ENCODE peak calls at places on chromosomes 11 and 22, in five cellular contexts. V, O, D, Z and E are unnamed samples.

GRCh38 chr11:129090056-129090455 is 102.1 kb downstream of the ARHGAP32 start:
- DNase-seq in V (no peak), O (no peak), D (no peak), Z (peak; percentile 27), E (no peak)

GRCh38 chr11:13035711-13036110 is 26.6 kb downstream of the RASSF10 start:
- DNase-seq in V (no peak), O (no peak), D (no peak), Z (no peak), E (no peak)

GRCh38 chr22:24446291-24446611 is 18.9 kb downstream of the ADORA2A start:
- DNase-seq in V (no peak), O (no peak), D (no peak), Z (no peak), E (no peak)

GRCh38 chr11:128313931-128314330 is 273.4 kb downstream of the ETS1 start:
- DNase-seq in V (no peak), O (no peak), D (no peak), Z (no peak), E (no peak)

GRCh38 chr11:59556883-59557205 is 45.5 kb downstream of the OR4D9 start:
- DNase-seq in V (no peak), O (no peak), D (no peak), Z (no peak), E (no peak)

GRCh38 chr11:106986261-106986660 is 32.0 kb downstream of the GUCY1A2 start:
- DNase-seq in V (no peak), O (no peak), D (no peak), Z (peak; percentile 23), E (no peak)

GRCh38 chr22:23213031-23213555 is 32.8 kb downstream of the BCR start:
- DNase-seq in V (no peak), O (no peak), D (no peak), Z (no peak), E (no peak)

GRCh38 chr11:69803022-69803421 is 16.2 kb downstream of the FGF3 start:
- DNase-seq in V (no peak), O (no peak), D (no peak), Z (no peak), E (no peak)

GRCh38 chr22:36413022-36413770 is 25.4 kb upstream of the MYH9 start:
- DNase-seq in V (no peak), O (no peak), D (no peak), Z (no peak), E (no peak)

GRCh38 chr22:44398791-44399190 is 86.0 kb upstream of the SHISAL1 start:
- DNase-seq in V (no peak), O (no peak), D (no peak), Z (no peak), E (no peak)

GRCh38 chr11:103892603-103893002 is 143.8 kb upstream of the DDI1 start:
- DNase-seq in V (no peak), O (no peak), D (no peak), Z (peak; percentile 60), E (no peak)

GRCh38 chr11:61587951-61588695 is 7.2 kb upstream of the SYT7 start:
- DNase-seq in V (peak; percentile 17), O (peak; percentile 54), D (peak; percentile 67), Z (peak; percentile 42), E (peak; percentile 38)

GRCh38 chr22:30325724-30326703 is 727 bp downstream of the TBC1D10A start:
- DNase-seq in V (peak; percentile 50), O (no peak), D (no peak), Z (peak; percentile 49), E (no peak)